ENCODE peak calls at places on chromosomes 12 and 14, in ten cellular contexts. One of them, this sample, is unnamed.

GRCh38 chr12:3527181-3527580 is 36.2 kb downstream of the PRMT8 start:
- DNase-seq in iPS DF 19.7: no peak
- DNase-seq in HEK293T: no peak
- DNase-seq in iPS-NIHi11: no peak
- DNase-seq in mucosa of descending colon: no peak
- DNase-seq in activated naive CD4-positive, alpha-beta T cell treated with anti-CD3 and anti-CD28 coated beads, Interleukin-2, amount 50 U/mL, for 16 hours: no peak
- DNase-seq in naive B cell: no peak
- DNase-seq in GM23338: no peak
- DNase-seq in CD4-positive, alpha-beta T cell: no peak
- DNase-seq in stimulated activated CD4-positive, alpha-beta T cell treated with anti-CD3 and anti-CD28 coated beads, Interleukin-15, amount 100 ng/mL, for 24 hours: no peak
- DNase-seq in this sample: no peak

GRCh38 chr12:49489720-49490119 is 49.1 kb upstream of the KCNH3 start:
- DNase-seq in naive B cell: no peak
- DNase-seq in iPS DF 19.7: no peak
- DNase-seq in activated naive CD4-positive, alpha-beta T cell treated with anti-CD3 and anti-CD28 coated beads, Interleukin-2, amount 50 U/mL, for 16 hours: no peak
- DNase-seq in stimulated activated CD4-positive, alpha-beta T cell treated with anti-CD3 and anti-CD28 coated beads, Interleukin-15, amount 100 ng/mL, for 24 hours: no peak
- DNase-seq in GM23338: peak; percentile 67
- DNase-seq in iPS-NIHi11: no peak
- DNase-seq in mucosa of descending colon: no peak
- DNase-seq in CD4-positive, alpha-beta T cell: no peak
- DNase-seq in HEK293T: no peak
- DNase-seq in this sample: no peak

GRCh38 chr12:131755305-131756113 is 44.6 kb downstream of the SFSWAP start:
- DNase-seq in naive B cell: peak; percentile 68
- DNase-seq in CD4-positive, alpha-beta T cell: no peak
- DNase-seq in iPS-NIHi11: peak; percentile 76
- DNase-seq in iPS DF 19.7: peak; percentile 59
- DNase-seq in mucosa of descending colon: no peak
- DNase-seq in activated naive CD4-positive, alpha-beta T cell treated with anti-CD3 and anti-CD28 coated beads, Interleukin-2, amount 50 U/mL, for 16 hours: peak; percentile 36
- DNase-seq in HEK293T: peak; percentile 59
- DNase-seq in GM23338: peak; percentile 92
- DNase-seq in stimulated activated CD4-positive, alpha-beta T cell treated with anti-CD3 and anti-CD28 coated beads, Interleukin-15, amount 100 ng/mL, for 24 hours: peak; percentile 46
- DNase-seq in this sample: no peak

GRCh38 chr12:108627134-108627920 is 6.4 kb downstream of the SELPLG start:
- DNase-seq in stimulated activated CD4-positive, alpha-beta T cell treated with anti-CD3 and anti-CD28 coated beads, Interleukin-15, amount 100 ng/mL, for 24 hours: no peak
- DNase-seq in mucosa of descending colon: no peak
- DNase-seq in activated naive CD4-positive, alpha-beta T cell treated with anti-CD3 and anti-CD28 coated beads, Interleukin-2, amount 50 U/mL, for 16 hours: no peak
- DNase-seq in naive B cell: no peak
- DNase-seq in iPS DF 19.7: no peak
- DNase-seq in CD4-positive, alpha-beta T cell: no peak
- DNase-seq in GM23338: no peak
- DNase-seq in HEK293T: no peak
- DNase-seq in iPS-NIHi11: no peak
- DNase-seq in this sample: no peak

GRCh38 chr12:124379938-124380754 is 85.3 kb downstream of the RFLNA start:
- DNase-seq in activated naive CD4-positive, alpha-beta T cell treated with anti-CD3 and anti-CD28 coated beads, Interleukin-2, amount 50 U/mL, for 16 hours: no peak
- DNase-seq in mucosa of descending colon: no peak
- DNase-seq in iPS-NIHi11: no peak
- DNase-seq in naive B cell: no peak
- DNase-seq in stimulated activated CD4-positive, alpha-beta T cell treated with anti-CD3 and anti-CD28 coated beads, Interleukin-15, amount 100 ng/mL, for 24 hours: no peak
- DNase-seq in iPS DF 19.7: no peak
- DNase-seq in HEK293T: no peak
- DNase-seq in CD4-positive, alpha-beta T cell: no peak
- DNase-seq in GM23338: no peak
- DNase-seq in this sample: peak; percentile 73

GRCh38 chr12:12930633-12931032 is 21.3 kb downstream of the GPRC5D start:
- DNase-seq in iPS-NIHi11: no peak
- DNase-seq in CD4-positive, alpha-beta T cell: no peak
- DNase-seq in mucosa of descending colon: no peak
- DNase-seq in activated naive CD4-positive, alpha-beta T cell treated with anti-CD3 and anti-CD28 coated beads, Interleukin-2, amount 50 U/mL, for 16 hours: no peak
- DNase-seq in HEK293T: no peak
- DNase-seq in iPS DF 19.7: no peak
- DNase-seq in GM23338: no peak
- DNase-seq in naive B cell: no peak
- DNase-seq in stimulated activated CD4-positive, alpha-beta T cell treated with anti-CD3 and anti-CD28 coated beads, Interleukin-15, amount 100 ng/mL, for 24 hours: no peak
- DNase-seq in this sample: no peak

GRCh38 chr12:49352351-49352750 is 5.7 kb downstream of the DNAJC22 start:
- DNase-seq in mucosa of descending colon: no peak
- DNase-seq in HEK293T: no peak
- DNase-seq in activated naive CD4-positive, alpha-beta T cell treated with anti-CD3 and anti-CD28 coated beads, Interleukin-2, amount 50 U/mL, for 16 hours: no peak
- DNase-seq in iPS DF 19.7: no peak
- DNase-seq in stimulated activated CD4-positive, alpha-beta T cell treated with anti-CD3 and anti-CD28 coated beads, Interleukin-15, amount 100 ng/mL, for 24 hours: no peak
- DNase-seq in naive B cell: no peak
- DNase-seq in GM23338: no peak
- DNase-seq in CD4-positive, alpha-beta T cell: no peak
- DNase-seq in iPS-NIHi11: no peak
- DNase-seq in this sample: peak; percentile 9

GRCh38 chr12:22410497-22410896 is 76.0 kb upstream of the ST8SIA1 start:
- DNase-seq in activated naive CD4-positive, alpha-beta T cell treated with anti-CD3 and anti-CD28 coated beads, Interleukin-2, amount 50 U/mL, for 16 hours: no peak
- DNase-seq in naive B cell: no peak
- DNase-seq in mucosa of descending colon: no peak
- DNase-seq in stimulated activated CD4-positive, alpha-beta T cell treated with anti-CD3 and anti-CD28 coated beads, Interleukin-15, amount 100 ng/mL, for 24 hours: no peak
- DNase-seq in CD4-positive, alpha-beta T cell: no peak
- DNase-seq in GM23338: no peak
- DNase-seq in iPS-NIHi11: peak; percentile 39
- DNase-seq in HEK293T: no peak
- DNase-seq in iPS DF 19.7: no peak
- DNase-seq in this sample: no peak

GRCh38 chr14:55874785-55875184 is 243.4 kb upstream of the PELI2 start:
- DNase-seq in stimulated activated CD4-positive, alpha-beta T cell treated with anti-CD3 and anti-CD28 coated beads, Interleukin-15, amount 100 ng/mL, for 24 hours: no peak
- DNase-seq in CD4-positive, alpha-beta T cell: no peak
- DNase-seq in HEK293T: no peak
- DNase-seq in naive B cell: no peak
- DNase-seq in iPS-NIHi11: no peak
- DNase-seq in mucosa of descending colon: no peak
- DNase-seq in GM23338: no peak
- DNase-seq in iPS DF 19.7: no peak
- DNase-seq in activated naive CD4-positive, alpha-beta T cell treated with anti-CD3 and anti-CD28 coated beads, Interleukin-2, amount 50 U/mL, for 16 hours: no peak
- DNase-seq in this sample: no peak

GRCh38 chr14:102760485-102761193 is 16.6 kb upstream of the TRAF3 start:
- DNase-seq in stimulated activated CD4-positive, alpha-beta T cell treated with anti-CD3 and anti-CD28 coated beads, Interleukin-15, amount 100 ng/mL, for 24 hours: no peak
- DNase-seq in CD4-positive, alpha-beta T cell: no peak
- DNase-seq in activated naive CD4-positive, alpha-beta T cell treated with anti-CD3 and anti-CD28 coated beads, Interleukin-2, amount 50 U/mL, for 16 hours: no peak
- DNase-seq in HEK293T: no peak
- DNase-seq in iPS-NIHi11: peak; percentile 57
- DNase-seq in naive B cell: no peak
- DNase-seq in GM23338: peak; percentile 66
- DNase-seq in iPS DF 19.7: no peak
- DNase-seq in mucosa of descending colon: no peak
- DNase-seq in this sample: no peak

GRCh38 chr14:29637406-29637805 is 290.2 kb downstream of the PRKD1 start:
- DNase-seq in mucosa of descending colon: no peak
- DNase-seq in stimulated activated CD4-positive, alpha-beta T cell treated with anti-CD3 and anti-CD28 coated beads, Interleukin-15, amount 100 ng/mL, for 24 hours: no peak
- DNase-seq in iPS DF 19.7: no peak
- DNase-seq in iPS-NIHi11: no peak
- DNase-seq in HEK293T: no peak
- DNase-seq in naive B cell: no peak
- DNase-seq in CD4-positive, alpha-beta T cell: no peak
- DNase-seq in GM23338: no peak
- DNase-seq in activated naive CD4-positive, alpha-beta T cell treated with anti-CD3 and anti-CD28 coated beads, Interleukin-2, amount 50 U/mL, for 16 hours: no peak
- DNase-seq in this sample: no peak

GRCh38 chr12:93060666-93061413 is 131.7 kb upstream of the EEA1 start:
- DNase-seq in naive B cell: no peak
- DNase-seq in activated naive CD4-positive, alpha-beta T cell treated with anti-CD3 and anti-CD28 coated beads, Interleukin-2, amount 50 U/mL, for 16 hours: no peak
- DNase-seq in stimulated activated CD4-positive, alpha-beta T cell treated with anti-CD3 and anti-CD28 coated beads, Interleukin-15, amount 100 ng/mL, for 24 hours: peak; percentile 12
- DNase-seq in mucosa of descending colon: no peak
- DNase-seq in GM23338: peak; percentile 41
- DNase-seq in iPS-NIHi11: peak; percentile 25
- DNase-seq in CD4-positive, alpha-beta T cell: no peak
- DNase-seq in iPS DF 19.7: peak; percentile 12
- DNase-seq in HEK293T: no peak
- DNase-seq in this sample: no peak

GRCh38 chr12:52217223-52217622 is 15.8 kb upstream of the KRT7 start:
- DNase-seq in stimulated activated CD4-positive, alpha-beta T cell treated with anti-CD3 and anti-CD28 coated beads, Interleukin-15, amount 100 ng/mL, for 24 hours: no peak
- DNase-seq in HEK293T: no peak
- DNase-seq in mucosa of descending colon: peak; percentile 90
- DNase-seq in activated naive CD4-positive, alpha-beta T cell treated with anti-CD3 and anti-CD28 coated beads, Interleukin-2, amount 50 U/mL, for 16 hours: no peak
- DNase-seq in CD4-positive, alpha-beta T cell: no peak
- DNase-seq in iPS-NIHi11: peak; percentile 67
- DNase-seq in iPS DF 19.7: no peak
- DNase-seq in GM23338: peak; percentile 22
- DNase-seq in naive B cell: no peak
- DNase-seq in this sample: peak; percentile 92

GRCh38 chr14:37232907-37233481 is 35.3 kb downstream of the MIPOL1 start:
- DNase-seq in naive B cell: no peak
- DNase-seq in CD4-positive, alpha-beta T cell: no peak
- DNase-seq in activated naive CD4-positive, alpha-beta T cell treated with anti-CD3 and anti-CD28 coated beads, Interleukin-2, amount 50 U/mL, for 16 hours: no peak
- DNase-seq in iPS-NIHi11: peak; percentile 47
- DNase-seq in iPS DF 19.7: peak; percentile 23
- DNase-seq in GM23338: peak; percentile 71
- DNase-seq in mucosa of descending colon: no peak
- DNase-seq in stimulated activated CD4-positive, alpha-beta T cell treated with anti-CD3 and anti-CD28 coated beads, Interleukin-15, amount 100 ng/mL, for 24 hours: no peak
- DNase-seq in HEK293T: peak; percentile 46
- DNase-seq in this sample: no peak

GRCh38 chr14:80615831-80616230 is 325.7 kb downstream of the CEP128 start:
- DNase-seq in iPS-NIHi11: no peak
- DNase-seq in naive B cell: no peak
- DNase-seq in iPS DF 19.7: no peak
- DNase-seq in HEK293T: no peak
- DNase-seq in GM23338: no peak
- DNase-seq in activated naive CD4-positive, alpha-beta T cell treated with anti-CD3 and anti-CD28 coated beads, Interleukin-2, amount 50 U/mL, for 16 hours: no peak
- DNase-seq in stimulated activated CD4-positive, alpha-beta T cell treated with anti-CD3 and anti-CD28 coated beads, Interleukin-15, amount 100 ng/mL, for 24 hours: no peak
- DNase-seq in mucosa of descending colon: no peak
- DNase-seq in CD4-positive, alpha-beta T cell: no peak
- DNase-seq in this sample: no peak